ENCODE peak calls at places on chromosomes 13 and 19, in four cellular contexts. O is neural progenitor cell, F is H9, J is hepatocyte. N is an unnamed sample.

GRCh38 chr13:43123856-43124255 is 100.5 kb downstream of the DNAJC15 start:
- DNase-seq in J (no peak), F (no peak), O (no peak), N (no peak)

GRCh38 chr19:16363133-16363851 is 38.7 kb downstream of the KLF2 start:
- DNase-seq in J (peak; percentile 64), O (no peak), F (no peak), N (no peak)

GRCh38 chr13:84443463-84443862 is 561.2 kb upstream of the SLITRK1 start:
- DNase-seq in F (no peak), O (no peak), J (no peak), N (no peak)

GRCh38 chr19:10431254-10431942 is 11.1 kb downstream of the PDE4A start:
- DNase-seq in F (no peak), J (no peak), O (no peak), N (peak; percentile 26)

GRCh38 chr19:4053423-4054324 is 13.0 kb downstream of the ZBTB7A start:
- DNase-seq in J (no peak), O (no peak), F (no peak), N (no peak)

GRCh38 chr13:74145249-74145970 is 11.2 kb upstream of the KLF12 start:
- DNase-seq in J (peak; percentile 23), O (no peak), F (no peak), N (no peak)

GRCh38 chr19:49591731-49592485 is 926 bp downstream of the PRR12 start:
- DNase-seq in F (peak; percentile 78), O (peak; percentile 71), J (peak; percentile 55), N (peak; percentile 76)

GRCh38 chr19:50204811-50205675 is 1.6 kb downstream of the MYH14 start:
- DNase-seq in F (peak; percentile 96), O (peak; percentile 93), J (peak; percentile 96), N (no peak)

GRCh38 chr19:51727349-51727880 is 3.6 kb upstream of the HAS1 start:
- DNase-seq in O (no peak), J (no peak), F (no peak), N (no peak)

GRCh38 chr19:54282706-54283105 is 1.8 kb upstream of the LILRB2 start:
- DNase-seq in J (no peak), O (no peak), F (no peak), N (no peak)

GRCh38 chr19:42185281-42185680 is 32.2 kb downstream of the DEDD2 start:
- DNase-seq in O (no peak), F (no peak), J (no peak), N (peak; percentile 76)

GRCh38 chr13:99993660-99994455 is 12.3 kb downstream of the ZIC2 start:
- DNase-seq in J (no peak), O (peak; percentile 17), F (no peak), N (no peak)

GRCh38 chr19:15288146-15288963 is 44.0 kb downstream of the BRD4 start:
- DNase-seq in O (peak; percentile 31), F (no peak), J (no peak), N (peak; percentile 35)

GRCh38 chr13:108346376-108346775 is 76.9 kb downstream of the TNFSF13B start:
- DNase-seq in O (no peak), J (peak; percentile 44), F (peak; percentile 31), N (no peak)

GRCh38 chr13:98942997-98943396 is 34.9 kb downstream of the DOCK9 start:
- DNase-seq in F (no peak), J (no peak), O (no peak), N (no peak)

GRCh38 chr13:23378009-23378632 is 55.4 kb downstream of the SACS start:
- DNase-seq in J (peak; percentile 68), O (no peak), F (no peak), N (peak; percentile 12)

GRCh38 chr19:10471909-10472308 is 31.2 kb downstream of the KEAP1 start:
- DNase-seq in J (peak; percentile 58), O (no peak), F (no peak), N (peak; percentile 23)

GRCh38 chr19:13363235-13363634 is 143.0 kb downstream of the CACNA1A start:
- DNase-seq in O (no peak), F (no peak), J (no peak), N (no peak)

GRCh38 chr19:40273469-40274360 is 11.4 kb downstream of the AKT2 start:
- DNase-seq in F (no peak), O (no peak), J (peak; percentile 1), N (no peak)

GRCh38 chr19:49361438-49362047 is 673 bp downstream of the TEAD2 start:
- DNase-seq in O (peak; percentile 90), F (peak; percentile 73), J (peak; percentile 94), N (no peak)

GRCh38 chr13:44930907-44931676 is 58.2 kb downstream of the NUFIP1 start:
- DNase-seq in O (peak; percentile 14), J (no peak), F (no peak), N (no peak)

GRCh38 chr13:43698743-43699142 is 88.0 kb downstream of the ENOX1 start:
- DNase-seq in O (no peak), J (peak; percentile 14), F (no peak), N (no peak)

GRCh38 chr13:34452831-34453230 is 489.2 kb upstream of the NBEA start:
- DNase-seq in F (no peak), J (no peak), O (no peak), N (no peak)

GRCh38 chr19:16127776-16128371 is 15.6 kb upstream of the HSH2D start:
- DNase-seq in F (no peak), O (no peak), J (no peak), N (no peak)

GRCh38 chr13:105817011-105817410 is 718.5 kb downstream of the EFNB2 start:
- DNase-seq in F (peak; percentile 67), J (peak; percentile 55), O (peak; percentile 36), N (no peak)

GRCh38 chr19:934865-935422 is 9.1 kb downstream of the ARID3A start:
- DNase-seq in O (no peak), F (no peak), J (peak; percentile 80), N (no peak)
- H3K79me2 ChIP-seq in O (peaks cover 99% of the 10 kb centered on the region), F (peaks cover 9% of the 10 kb centered on the region), J (peaks cover 99% of the 10 kb centered on the region), N (peaks cover 68% of the 10 kb centered on the region)

DNA sequence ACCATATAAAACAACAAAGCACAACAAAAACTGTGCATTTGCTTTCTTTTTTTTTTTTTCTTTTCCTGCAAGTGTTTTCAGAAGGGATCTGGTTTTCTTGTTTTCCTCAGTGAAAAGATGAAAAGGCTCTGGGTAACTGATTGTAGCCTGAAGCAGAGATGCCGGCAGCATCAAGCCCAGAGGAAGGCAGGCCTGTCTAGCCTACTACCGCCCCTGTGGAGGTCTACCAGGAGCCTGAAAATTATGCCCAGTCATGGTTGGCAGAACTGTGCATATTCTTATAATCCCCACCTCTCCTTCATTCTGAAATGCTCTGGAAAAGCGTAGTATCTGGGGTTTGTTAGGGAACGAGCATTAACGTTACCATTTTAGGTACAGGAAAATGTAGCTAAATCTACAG is 32.6 kb upstream of the MEDAG start:
- DNase-seq in J (no peak), O (peak; percentile 16), F (no peak), N (no peak)
- H2AFZ ChIP-seq in J (no peak overlapping the region), O (peak overlapping the region; percentile 63), F (no peak overlapping the region), N (no peak overlapping the region)

DNA sequence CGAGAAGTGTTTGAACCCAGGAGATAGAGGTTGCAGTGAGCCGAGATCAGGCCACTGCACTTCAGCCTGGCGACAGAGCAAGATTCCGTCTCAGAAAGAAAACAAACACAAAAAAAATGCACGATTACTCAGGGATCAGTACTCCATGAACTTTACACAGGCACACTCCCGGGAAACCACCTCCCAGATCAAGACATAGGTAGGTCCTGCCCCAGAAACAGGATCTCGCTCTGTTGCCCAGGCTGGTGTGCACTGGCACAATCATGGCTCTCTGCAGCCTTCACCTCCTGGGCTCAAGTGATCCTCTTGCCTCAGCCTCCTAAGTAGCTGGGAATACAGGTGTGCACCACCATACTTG is 11.2 kb downstream of the VASP start:
- DNase-seq in F (no peak), O (no peak), J (peak; percentile 46), N (no peak)
- H3K79me2 ChIP-seq in F (peaks cover 12% of the 10 kb centered on the region), O (peaks cover 23% of the 10 kb centered on the region), J (peaks cover 31% of the 10 kb centered on the region), N (peaks cover 3% of the 10 kb centered on the region)

GRCh38 chr19:5186293-5187050 is 154.1 kb downstream of the PTPRS start:
- DNase-seq in F (no peak), O (no peak), J (no peak), N (no peak)

GRCh38 chr19:5181331-5181730 is 159.3 kb downstream of the PTPRS start:
- DNase-seq in O (no peak), F (no peak), J (no peak), N (no peak)

GRCh38 chr19:5182811-5183210 is 157.8 kb downstream of the PTPRS start:
- DNase-seq in O (no peak), F (no peak), J (no peak), N (no peak)

GRCh38 chr19:5184930-5185329 is 155.7 kb downstream of the PTPRS start:
- DNase-seq in J (no peak), O (no peak), F (no peak), N (no peak)

GRCh38 chr19:5183616-5184015 is 157.0 kb downstream of the PTPRS start:
- DNase-seq in O (no peak), J (no peak), F (no peak), N (no peak)
- H2AFZ ChIP-seq in O (no peak overlapping the region), J (no peak overlapping the region), F (no peak overlapping the region), N (no peak overlapping the region)

DNA sequence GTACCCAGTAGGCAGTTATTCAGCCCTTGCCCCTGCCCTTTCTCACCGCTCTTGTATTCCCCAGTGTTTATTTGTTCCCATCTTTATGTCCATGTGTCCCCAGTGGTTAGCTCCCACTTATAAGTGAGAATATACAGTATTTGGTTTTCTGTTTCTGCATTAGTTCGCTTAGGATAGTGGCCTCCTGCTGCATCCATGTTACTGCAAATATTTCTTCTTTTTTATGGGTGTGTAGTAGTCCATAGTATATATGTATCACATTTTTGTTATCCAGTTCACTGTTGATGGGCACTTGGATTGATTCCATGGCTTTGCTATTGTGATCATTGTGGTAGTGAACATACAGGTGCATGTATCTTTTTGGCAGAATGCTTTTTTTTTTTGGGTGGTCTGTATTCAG is 32.7 kb downstream of the URI1 start:
- DNase-seq in O (no peak), J (no peak), F (no peak), N (no peak)
- H3K79me2 ChIP-seq in O (peaks cover 99% of the 10 kb centered on the region), J (peaks cover 97% of the 10 kb centered on the region), F (peaks cover 5% of the 10 kb centered on the region), N (peaks cover 100% of the 10 kb centered on the region)

N was measured in DND-41.